ENCODE peak calls at places on chromosomes 13 and 19, in four cellular contexts. N is HepG2, U is K562, X is GM12878. R is an unnamed sample.

GRCh38 chr19:55606471-55606787 is 982 bp downstream of the ZNF865 start:
- DNase-seq in N (no peak), U (no peak), X (no peak), R (no peak)

GRCh38 chr13:33634526-33635111 is 183.3 kb upstream of the RFC3 start:
- DNase-seq in N (no peak), U (no peak), X (no peak), R (no peak)

GRCh38 chr19:35153701-35154534 is 617 bp upstream of the FXYD5 start:
- DNase-seq in N (no peak), U (peak), X (no peak), R (peak)

GRCh38 chr13:113297370-113297871 is 382 bp downstream of the LAMP1 start:
- DNase-seq in N (no peak), U (peak), X (no peak), R (peak)

GRCh38 chr19:54138777-54139256 is 1.3 kb downstream of the CNOT3 start:
- DNase-seq in N (no peak), U (no peak), X (no peak), R (no peak)

GRCh38 chr13:68759617-68760016 is 1348.0 kb upstream of the ATXN8OS start:
- DNase-seq in N (no peak), U (no peak), X (no peak), R (no peak)

GRCh38 chr13:93547886-93548285 is 321.3 kb downstream of the GPC6 start:
- DNase-seq in N (no peak), U (no peak), X (no peak), R (no peak)

GRCh38 chr19:39407644-39408391 is 1.2 kb downstream of the ZFP36 start:
- DNase-seq in N (no peak), U (no peak), X (no peak), R (no peak)

GRCh38 chr13:101576452-101576851 is 124.0 kb downstream of the ITGBL1 start:
- DNase-seq in N (peak), U (no peak), X (no peak), R (no peak)

GRCh38 chr13:83223546-83223945 is 658.7 kb downstream of the SLITRK1 start:
- DNase-seq in N (no peak), U (no peak), X (no peak), R (no peak)

GRCh38 chr19:56271096-56271495 is 1.5 kb upstream of the EDDM13 start:
- DNase-seq in N (no peak), U (no peak), X (no peak), R (no peak)

GRCh38 chr19:45506991-45507863 is at the start of gene VASP:
- DNase-seq in N (peak), U (peak), X (peak), R (peak)

GRCh38 chr19:31109626-31110025 is 239.6 kb downstream of the TSHZ3 start:
- DNase-seq in N (no peak), U (no peak), X (no peak), R (no peak)

GRCh38 chr19:54164369-54165068 is 5.0 kb upstream of the LENG1 start:
- DNase-seq in N (no peak), U (peak), X (no peak), R (peak)

GRCh38 chr13:70523622-70524021 is 415.4 kb upstream of the KLHL1 start:
- DNase-seq in N (no peak), U (no peak), X (no peak), R (no peak)

GRCh38 chr19:40523322-40524047 is 53.2 kb upstream of the SHKBP1 start:
- DNase-seq in N (peak), U (peak), X (no peak), R (peak)

GRCh38 chr13:67275351-67275989 is 45.3 kb upstream of the PCDH9 start:
- DNase-seq in N (no peak), U (no peak), X (no peak), R (no peak)

GRCh38 chr13:29422015-29422414 is 173.5 kb downstream of the SLC7A1 start:
- DNase-seq in N (no peak), U (no peak), X (no peak), R (no peak)

GRCh38 chr19:55495646-55496349 is 7.6 kb downstream of the SSC5D start:
- DNase-seq in N (no peak), U (no peak), X (no peak), R (no peak)

GRCh38 chr13:98445340-98446233 is 131.3 kb downstream of the STK24 start:
- DNase-seq in N (peak), U (peak), X (peak), R (peak)

GRCh38 chr13:99992376-99992775 is 10.8 kb downstream of the ZIC2 start:
- DNase-seq in N (no peak), U (no peak), X (no peak), R (no peak)

GRCh38 chr13:99992912-99993311 is 11.3 kb downstream of the ZIC2 start:
- DNase-seq in N (no peak), U (no peak), X (no peak), R (no peak)

GRCh38 chr13:99990045-99990977 is 8.7 kb downstream of the ZIC2 start:
- DNase-seq in N (no peak), U (no peak), X (no peak), R (no peak)

GRCh38 chr13:99991013-99991805 is 9.6 kb downstream of the ZIC2 start:
- DNase-seq in N (no peak), U (no peak), X (no peak), R (no peak)

GRCh38 chr13:99991806-99992242 is 10.2 kb downstream of the ZIC2 start:
- DNase-seq in N (no peak), U (no peak), X (no peak), R (no peak)
- TF ChIP-seq FOXK2 in N (no peak), U (no peak), X (no peak), R (no peak)

DNA sequence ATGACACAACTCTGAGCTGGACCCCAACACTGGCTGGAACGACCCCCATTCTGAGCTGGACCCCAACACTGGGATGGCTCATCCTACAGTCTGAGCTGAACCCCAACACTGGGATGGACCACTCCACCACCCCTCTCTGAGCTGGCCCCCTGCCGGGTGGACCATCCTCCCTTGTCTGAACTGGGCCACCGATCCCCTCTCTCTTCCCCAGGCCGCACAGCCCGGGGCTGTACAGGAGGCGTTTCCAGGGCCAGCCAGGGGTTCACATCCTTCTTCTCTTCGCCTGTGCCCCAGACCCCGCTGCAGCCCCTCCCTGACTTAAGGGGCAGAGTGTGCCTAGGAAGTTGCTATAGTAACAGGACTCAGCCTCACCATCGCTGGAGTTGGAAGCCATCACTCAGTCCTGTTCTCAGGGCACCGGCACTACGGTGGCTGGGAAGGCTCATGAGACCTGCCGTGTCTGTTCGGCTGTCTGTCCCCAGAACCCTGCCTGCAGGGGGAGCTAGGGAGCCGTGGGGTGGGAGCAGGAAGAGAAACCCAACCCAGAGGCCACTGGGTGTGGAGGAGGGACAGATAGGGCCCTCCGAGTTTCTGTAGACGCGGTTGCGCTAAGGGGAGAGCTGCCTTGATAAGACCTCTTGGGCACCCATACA is 3.7 kb downstream of the PRKACA start:
- DNase-seq in N (no peak), U (peak), X (no peak), R (peak)
- TF ChIP-seq FOXM1 in N (no peak), U (no peak), X (peak), R (no peak)

GRCh38 chr19:4495471-4495870 is 22.8 kb downstream of the PLIN4 start:
- DNase-seq in N (no peak), U (no peak), X (no peak), R (no peak)
- TF ChIP-seq FOXK2 in N (no peak), U (no peak), X (no peak), R (no peak)

GRCh38 chr13:79786176-79786575 is 305.2 kb downstream of the NDFIP2 start:
- DNase-seq in N (no peak), U (no peak), X (no peak), R (no peak)
- TF ChIP-seq FOXM1 in N (no peak), U (no peak), X (no peak), R (no peak)